ENCODE peak calls at places on chromosomes 7 and 10, in ten cellular contexts. One of them, this sample, is unnamed.

GRCh38 chr10:31261502-31262311 is 57.3 kb upstream of the ZEB1 start:
- DNase-seq in NCI-H1105: no peak
- DNase-seq in hepatic stellate cell: peak; percentile 56
- DNase-seq in CD8-positive, alpha-beta memory T cell: no peak
- DNase-seq in GM20000: no peak
- DNase-seq in NCI-H187: no peak
- DNase-seq in amygdala: no peak
- DNase-seq in T follicular helper cell: no peak
- DNase-seq in left cardiac atrium: no peak
- DNase-seq in omental fat pad: no peak
- DNase-seq in this sample: no peak

GRCh38 chr7:9709211-9709610 is 1264.5 kb upstream of the PHF14 start:
- DNase-seq in NCI-H1105: no peak
- DNase-seq in hepatic stellate cell: no peak
- DNase-seq in CD8-positive, alpha-beta memory T cell: no peak
- DNase-seq in GM20000: no peak
- DNase-seq in NCI-H187: no peak
- DNase-seq in amygdala: no peak
- DNase-seq in T follicular helper cell: no peak
- DNase-seq in left cardiac atrium: no peak
- DNase-seq in omental fat pad: no peak
- DNase-seq in this sample: no peak

GRCh38 chr10:124124769-124125161 is 31.4 kb upstream of the CHST15 start:
- DNase-seq in NCI-H1105: no peak
- DNase-seq in hepatic stellate cell: no peak
- DNase-seq in CD8-positive, alpha-beta memory T cell: no peak
- DNase-seq in GM20000: no peak
- DNase-seq in NCI-H187: no peak
- DNase-seq in amygdala: no peak
- DNase-seq in T follicular helper cell: no peak
- DNase-seq in left cardiac atrium: no peak
- DNase-seq in omental fat pad: no peak
- DNase-seq in this sample: no peak

GRCh38 chr7:1065263-1066260 is 21.2 kb downstream of the GPR146 start:
- DNase-seq in NCI-H1105: peak; percentile 19
- DNase-seq in hepatic stellate cell: peak; percentile 98
- DNase-seq in CD8-positive, alpha-beta memory T cell: peak; percentile 80
- DNase-seq in GM20000: peak; percentile 96
- DNase-seq in NCI-H187: peak; percentile 43
- DNase-seq in amygdala: no peak
- DNase-seq in T follicular helper cell: peak; percentile 74
- DNase-seq in left cardiac atrium: peak; percentile 91
- DNase-seq in omental fat pad: peak; percentile 75
- DNase-seq in this sample: peak; percentile 83

GRCh38 chr10:111511751-111512150 is 434.9 kb downstream of the ADRA2A start:
- DNase-seq in NCI-H1105: no peak
- DNase-seq in hepatic stellate cell: no peak
- DNase-seq in CD8-positive, alpha-beta memory T cell: no peak
- DNase-seq in GM20000: no peak
- DNase-seq in NCI-H187: no peak
- DNase-seq in amygdala: no peak
- DNase-seq in T follicular helper cell: no peak
- DNase-seq in left cardiac atrium: no peak
- DNase-seq in omental fat pad: no peak
- DNase-seq in this sample: no peak

GRCh38 chr10:100341953-100342626 is 4.9 kb upstream of the SCD start:
- DNase-seq in NCI-H1105: peak; percentile 25
- DNase-seq in hepatic stellate cell: peak; percentile 75
- DNase-seq in CD8-positive, alpha-beta memory T cell: peak; percentile 4
- DNase-seq in GM20000: peak; percentile 66
- DNase-seq in NCI-H187: no peak
- DNase-seq in amygdala: no peak
- DNase-seq in T follicular helper cell: no peak
- DNase-seq in left cardiac atrium: peak; percentile 57
- DNase-seq in omental fat pad: no peak
- DNase-seq in this sample: peak; percentile 39

GRCh38 chr7:82926477-82926876 is 236.2 kb downstream of the PCLO start:
- DNase-seq in NCI-H1105: no peak
- DNase-seq in hepatic stellate cell: no peak
- DNase-seq in CD8-positive, alpha-beta memory T cell: no peak
- DNase-seq in GM20000: no peak
- DNase-seq in NCI-H187: no peak
- DNase-seq in amygdala: no peak
- DNase-seq in T follicular helper cell: no peak
- DNase-seq in left cardiac atrium: no peak
- DNase-seq in omental fat pad: no peak
- DNase-seq in this sample: no peak

GRCh38 chr7:51234609-51235308 is 81.8 kb downstream of the COBL start:
- DNase-seq in NCI-H1105: no peak
- DNase-seq in hepatic stellate cell: no peak
- DNase-seq in CD8-positive, alpha-beta memory T cell: no peak
- DNase-seq in GM20000: no peak
- DNase-seq in NCI-H187: no peak
- DNase-seq in amygdala: no peak
- DNase-seq in T follicular helper cell: no peak
- DNase-seq in left cardiac atrium: no peak
- DNase-seq in omental fat pad: no peak
- DNase-seq in this sample: no peak

GRCh38 chr7:99679400-99680191 is at the start of gene CYP3A5:
- DNase-seq in NCI-H1105: no peak
- DNase-seq in hepatic stellate cell: no peak
- DNase-seq in CD8-positive, alpha-beta memory T cell: no peak
- DNase-seq in GM20000: no peak
- DNase-seq in NCI-H187: no peak
- DNase-seq in amygdala: no peak
- DNase-seq in T follicular helper cell: no peak
- DNase-seq in left cardiac atrium: no peak
- DNase-seq in omental fat pad: no peak
- DNase-seq in this sample: no peak